ENCODE peak calls at places on chromosome 15, in nine cellular contexts. V, N, Z, D, P, I, T, Q and K are unnamed samples.
A peak's percentile ranks its signal among the peaks of the same experiment; 100 is the strongest.

GRCh38 chr15:74038707-74039655 is 43.4 kb downstream of the GOLGA6A start:
- DNase-seq in N (no peak), V (peak; percentile 34), Z (no peak), D (no peak), I (no peak), P (no peak), T (no peak), Q (no peak), K (no peak)

GRCh38 chr15:93384886-93385285 is 295.9 kb upstream of the RGMA start:
- DNase-seq in I (no peak), P (no peak), T (no peak), V (no peak), Z (no peak), Q (no peak), D (no peak), N (no peak), K (no peak)

GRCh38 chr15:38481113-38481512 is 27.2 kb downstream of the FAM98B start:
- DNase-seq in N (no peak), Z (no peak), I (no peak), T (no peak), V (no peak), Q (no peak), P (no peak), D (no peak), K (no peak)

GRCh38 chr15:80608688-80609087 is 86.4 kb upstream of the ABHD17C start:
- DNase-seq in I (no peak), Q (no peak), Z (no peak), P (no peak), D (no peak), N (no peak), V (no peak), T (no peak), K (no peak)

GRCh38 chr15:68699124-68699880 is 120.5 kb downstream of the CORO2B start:
- DNase-seq in I (no peak), T (no peak), D (no peak), P (no peak), Q (no peak), V (no peak), N (no peak), Z (no peak), K (no peak)

GRCh38 chr15:57376695-57377477 is 581 bp downstream of the CGNL1 start:
- DNase-seq in Q (no peak), N (peak; percentile 59), T (no peak), V (peak; percentile 30), P (peak; percentile 20), I (no peak), Z (no peak), D (no peak), K (no peak)

GRCh38 chr15:85380860-85381535 is 595 bp downstream of the AKAP13 start:
- DNase-seq in Z (peak; percentile 32), P (peak; percentile 36), I (peak; percentile 57), N (peak; percentile 76), D (peak; percentile 56), Q (no peak), V (peak; percentile 46), T (no peak), K (no peak)

GRCh38 chr15:43266834-43267233 is at the start of gene TGM5:
- DNase-seq in T (no peak), V (no peak), D (no peak), P (no peak), I (no peak), Q (no peak), Z (no peak), N (no peak), K (no peak)

GRCh38 chr15:95174281-95174680 is 942.9 kb downstream of the MCTP2 start:
- DNase-seq in D (no peak), N (no peak), V (no peak), Q (no peak), Z (no peak), I (no peak), T (no peak), P (no peak), K (no peak)

GRCh38 chr15:65077981-65078352 is 1.4 kb downstream of the KBTBD13 start:
- DNase-seq in T (peak; percentile 48), Z (no peak), I (peak; percentile 28), N (peak; percentile 64), D (peak; percentile 19), Q (no peak), P (no peak), V (peak; percentile 51), K (no peak)

GRCh38 chr15:78315686-78316085 is 16.3 kb upstream of the SKIC8 start:
- DNase-seq in P (no peak), D (no peak), I (no peak), V (no peak), Q (no peak), N (no peak), Z (no peak), T (no peak), K (no peak)

GRCh38 chr15:66698971-66699370 is 3.1 kb upstream of the SMAD6 start:
- DNase-seq in P (no peak), T (no peak), Q (no peak), N (no peak), V (no peak), D (no peak), I (no peak), Z (no peak), K (no peak)

GRCh38 chr15:65923264-65923663 is 54.0 kb downstream of the RAB11A start:
- DNase-seq in P (no peak), Z (no peak), I (no peak), V (no peak), Q (no peak), D (no peak), T (no peak), N (no peak), K (no peak)

GRCh38 chr15:72809329-72809728 is 25.8 kb upstream of the ADPGK start:
- DNase-seq in I (peak; percentile 31), D (no peak), P (no peak), V (no peak), Q (no peak), Z (no peak), N (no peak), T (no peak), K (no peak)

GRCh38 chr15:62527387-62527786 is 362.3 kb upstream of the C2CD4B start:
- DNase-seq in Q (no peak), D (no peak), V (no peak), P (no peak), N (no peak), Z (no peak), T (no peak), I (no peak), K (no peak)

GRCh38 chr15:29849716-29850115 is 27.4 kb upstream of the TJP1 start:
- DNase-seq in T (no peak), V (no peak), P (no peak), Q (no peak), I (no peak), Z (no peak), D (no peak), N (no peak), K (no peak)

GRCh38 chr15:66474140-66474539 is 23.4 kb downstream of the SNAPC5 start:
- DNase-seq in T (no peak), V (no peak), P (no peak), Q (no peak), Z (no peak), N (no peak), I (no peak), D (no peak), K (no peak)

GRCh38 chr15:94673801-94674200 is 442.4 kb downstream of the MCTP2 start:
- DNase-seq in Z (no peak), V (no peak), Q (no peak), D (no peak), N (no peak), P (no peak), I (no peak), T (no peak), K (no peak)

GRCh38 chr15:64622410-64623260 is 152.8 kb downstream of the RBPMS2 start:
- DNase-seq in N (no peak), Q (no peak), P (no peak), I (peak; percentile 48), Z (peak; percentile 17), D (peak; percentile 10), T (no peak), V (no peak), K (no peak)

GRCh38 chr15:60795471-60795870 is 316.5 kb upstream of the ICE2 start:
- DNase-seq in D (no peak), Z (no peak), P (no peak), Q (no peak), V (no peak), T (no peak), N (no peak), I (no peak), K (no peak)

GRCh38 chr15:89593018-89593417 is 17.7 kb downstream of the TICRR start:
- DNase-seq in D (no peak), V (no peak), N (no peak), P (no peak), T (no peak), I (no peak), Z (no peak), Q (no peak), K (no peak)

GRCh38 chr15:93035092-93035915 is 53.7 kb downstream of the RGMA start:
- DNase-seq in T (no peak), D (no peak), P (no peak), Q (no peak), V (no peak), I (no peak), N (no peak), Z (no peak), K (no peak)

GRCh38 chr15:49686626-49687025 is 65.8 kb downstream of the DTWD1 start:
- DNase-seq in P (no peak), Z (no peak), D (no peak), N (no peak), T (no peak), I (no peak), V (peak; percentile 29), Q (no peak), K (no peak)

GRCh38 chr15:44319385-44319784 is 30.9 kb downstream of the GOLM2 start:
- DNase-seq in P (no peak), Z (no peak), I (no peak), D (no peak), V (no peak), Q (no peak), T (no peak), N (no peak), K (no peak)

GRCh38 chr15:70182858-70183695 is 85.4 kb upstream of the TLE3 start:
- DNase-seq in V (no peak), N (no peak), T (no peak), P (peak; percentile 7), D (no peak), I (no peak), Z (no peak), Q (no peak), K (no peak)

GRCh38 chr15:100712226-100712625 is 109.8 kb downstream of the ASB7 start:
- DNase-seq in T (no peak), V (peak; percentile 41), N (no peak), Q (no peak), I (no peak), Z (no peak), P (no peak), D (no peak), K (no peak)

GRCh38 chr15:44038801-44039200 is 156.3 kb downstream of the FRMD5 start:
- DNase-seq in D (no peak), T (no peak), I (no peak), Q (no peak), V (no peak), P (no peak), N (peak; percentile 31), Z (no peak), K (no peak)

GRCh38 chr15:97692317-97693015 is 268.0 kb upstream of the ARRDC4 start:
- DNase-seq in I (no peak), Z (no peak), T (no peak), D (no peak), V (no peak), N (no peak), P (no peak), Q (no peak), K (no peak)

GRCh38 chr15:83793069-83793468 is 139.1 kb downstream of the ADAMTSL3 start:
- DNase-seq in Q (no peak), N (no peak), D (no peak), P (no peak), V (no peak), I (no peak), Z (no peak), T (no peak), K (no peak)

GRCh38 chr15:82105458-82106205 is 59.8 kb upstream of the MEX3B start:
- DNase-seq in I (no peak), N (no peak), V (peak; percentile 91), Q (peak; percentile 39), P (no peak), Z (no peak), T (no peak), D (no peak), K (no peak)

GRCh38 chr15:89451846-89452245 is 44.5 kb downstream of the RHCG start:
- DNase-seq in P (no peak), D (no peak), Q (no peak), N (no peak), T (no peak), V (no peak), I (no peak), Z (no peak), K (no peak)